ENCODE peak calls at places on chromosomes 6 and 20, in eight cellular contexts. U is psoas muscle, H is lower lobe of right lung, S is hepatocyte, K is A549, C is HCT116, M is OCI-LY7, L is SJSA1. A is an unnamed sample. For H3K4me1 and H3K9me3, the result is how much of the 10 kb centered on the place peaks cover.

GRCh38 chr6:137853569-137854213 is 13.4 kb upstream of the TNFAIP3 start:
- DNase-seq in U (no peak), H (no peak), S (no peak), K (no peak), C (peak), M (no peak), L (no peak), A (no peak)

GRCh38 chr6:75396005-75396800 is 97.4 kb downstream of the FILIP1 start:
- DNase-seq in U (no peak), H (no peak), S (no peak), K (no peak), C (no peak), M (no peak), L (no peak), A (no peak)

GRCh38 chr20:15992564-15992963 is 580.7 kb downstream of the KIF16B start:
- DNase-seq in U (no peak), H (no peak), S (no peak), K (no peak), C (no peak), M (no peak), L (peak), A (no peak)

GRCh38 chr6:161850572-161850971 is 576.7 kb upstream of the AGPAT4 start:
- DNase-seq in U (no peak), H (no peak), S (no peak), K (no peak), C (no peak), M (no peak), L (no peak), A (no peak)

GRCh38 chr20:1337441-1337840 is 8.5 kb upstream of the SDCBP2 start:
- DNase-seq in U (no peak), H (no peak), S (no peak), K (no peak), C (no peak), M (no peak), L (no peak), A (no peak)

GRCh38 chr6:137926207-137926731 is 59.2 kb downstream of the TNFAIP3 start:
- DNase-seq in U (peak), H (no peak), S (peak), K (no peak), C (peak), M (no peak), L (peak), A (peak)

GRCh38 chr6:169923468-169924464 is 172.3 kb downstream of the ERMARD start:
- DNase-seq in U (no peak), H (no peak), S (no peak), K (no peak), C (no peak), M (no peak), L (no peak), A (no peak)

GRCh38 chr20:57611605-57612311 is 8.5 kb downstream of the ZBP1 start:
- DNase-seq in U (no peak), H (peak), S (peak), K (no peak), C (no peak), M (no peak), L (no peak), A (no peak)

GRCh38 chr6:27503436-27504030 is 30.6 kb upstream of the ZNF184 start:
- DNase-seq in U (peak), H (no peak), S (peak), K (peak), C (peak), M (peak), L (peak), A (peak)

GRCh38 chr6:154460306-154461071 is 50.0 kb downstream of the CNKSR3 start:
- DNase-seq in U (no peak), H (no peak), S (no peak), K (no peak), C (no peak), M (no peak), L (peak), A (no peak)

GRCh38 chr6:31792741-31793140 is 2.8 kb downstream of the VARS1 start:
- DNase-seq in U (no peak), H (no peak), S (no peak), K (no peak), C (peak), M (no peak), L (no peak), A (no peak)

DNA sequence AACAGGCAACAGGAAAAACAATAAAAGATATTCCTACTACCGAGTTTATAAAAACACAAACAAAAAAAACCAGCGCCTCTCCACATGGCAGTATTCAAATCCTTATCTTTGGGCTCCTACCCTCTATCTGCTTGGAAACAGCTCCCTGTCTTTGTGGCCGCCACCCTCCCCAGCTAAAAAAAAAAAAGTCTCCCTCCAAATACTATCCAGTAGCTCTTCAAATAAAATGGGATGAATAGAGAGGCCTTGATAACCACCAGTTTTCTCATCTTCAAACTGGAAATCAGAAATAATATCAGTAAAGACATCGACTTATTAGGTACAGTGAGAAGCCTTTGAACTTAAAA is 96.2 kb downstream of the PSMG4 start:
- DNase-seq in U (no peak), H (no peak), S (no peak), K (no peak), C (no peak), M (no peak), L (no peak), A (no peak)
- H3K4me1 ChIP-seq in U (under half), H (under half), S (under half), K (under half), C (under half), M (half or more), L (under half), A (under half)

DNA sequence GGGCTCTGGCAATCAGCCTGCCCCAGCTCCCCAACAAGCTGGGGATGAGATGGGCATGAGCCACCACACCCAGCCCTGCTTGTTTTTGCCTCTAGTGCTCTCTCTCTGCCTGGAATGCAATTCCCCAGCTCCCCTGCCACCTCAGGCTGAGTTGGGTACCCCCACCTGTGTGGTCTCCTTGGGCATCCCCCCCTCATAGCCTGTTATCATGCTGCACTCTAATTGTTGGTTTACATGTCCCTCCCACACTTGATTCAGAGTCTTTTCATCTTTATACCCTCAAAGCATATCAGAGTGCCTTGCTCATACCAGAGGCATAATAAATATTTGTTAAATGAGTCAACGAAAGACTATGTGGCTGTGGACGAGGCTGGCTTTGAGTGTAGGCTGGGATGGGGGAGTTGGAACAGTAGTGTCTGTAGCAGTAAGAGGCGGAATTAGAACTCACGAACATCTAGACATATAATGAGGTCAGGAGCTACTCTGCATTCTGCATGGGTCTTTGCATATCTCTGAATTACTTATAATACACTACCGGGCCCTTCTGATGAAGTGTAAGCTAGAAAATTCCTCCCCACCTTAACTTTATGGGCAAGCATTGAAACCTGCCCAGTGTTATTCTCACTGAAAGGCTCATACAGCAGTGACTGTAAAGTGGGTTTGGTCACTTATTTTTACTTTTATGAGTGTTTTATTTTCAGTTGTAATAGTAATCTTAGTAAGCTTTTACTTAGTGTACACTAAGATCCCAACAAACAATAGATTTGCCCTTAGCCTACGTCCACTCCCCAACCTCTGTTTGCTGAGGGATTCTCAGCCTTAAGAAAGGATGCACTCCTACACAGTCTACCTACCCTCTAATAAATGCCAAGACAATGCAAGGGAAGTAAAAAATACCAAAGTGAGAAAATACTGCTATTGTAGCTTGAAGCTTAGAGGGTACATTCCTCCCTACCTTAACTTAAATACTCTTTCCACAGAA is 58.7 kb downstream of the EDN1 start:
- DNase-seq in U (no peak), H (peak), S (peak), K (peak), C (peak), M (no peak), L (peak), A (no peak)
- H3K9me3 ChIP-seq in U (under half), H (under half), S (under half), K (under half), C (under half), M (under half), L (under half), A (under half)

GRCh38 chr6:13697857-13698256 is 13.8 kb downstream of the RANBP9 start:
- DNase-seq in U (no peak), H (no peak), S (no peak), K (no peak), C (no peak), M (no peak), L (no peak), A (no peak)
- H3K4me1 ChIP-seq in U (half or more), H (under half), S (under half), K (under half), C (under half), M (under half), L (under half), A (under half)

DNA sequence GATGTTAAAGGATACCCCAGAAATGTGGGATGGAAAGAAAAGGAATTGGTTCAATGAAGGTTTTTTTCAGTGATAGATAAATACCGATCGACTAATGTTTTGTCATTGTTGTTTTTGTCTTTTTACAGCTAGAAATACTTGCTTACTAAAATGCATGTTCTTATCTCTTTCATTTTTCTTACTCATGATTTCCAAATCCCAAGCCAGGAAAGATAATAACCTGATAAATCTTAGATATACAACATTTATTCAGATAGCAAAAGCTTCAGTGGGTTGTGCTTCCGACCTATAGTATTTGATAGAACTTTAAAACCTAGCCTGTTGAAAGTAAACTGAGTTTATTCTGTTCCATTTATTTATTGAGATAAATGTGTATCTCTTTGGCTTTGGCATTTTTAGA is 187.5 kb downstream of the EDN1 start:
- DNase-seq in U (no peak), H (no peak), S (no peak), K (no peak), C (no peak), M (no peak), L (no peak), A (no peak)
- H3K9me3 ChIP-seq in U (under half), H (under half), S (under half), K (under half), C (under half), M (under half), L (under half), A (under half)

DNA sequence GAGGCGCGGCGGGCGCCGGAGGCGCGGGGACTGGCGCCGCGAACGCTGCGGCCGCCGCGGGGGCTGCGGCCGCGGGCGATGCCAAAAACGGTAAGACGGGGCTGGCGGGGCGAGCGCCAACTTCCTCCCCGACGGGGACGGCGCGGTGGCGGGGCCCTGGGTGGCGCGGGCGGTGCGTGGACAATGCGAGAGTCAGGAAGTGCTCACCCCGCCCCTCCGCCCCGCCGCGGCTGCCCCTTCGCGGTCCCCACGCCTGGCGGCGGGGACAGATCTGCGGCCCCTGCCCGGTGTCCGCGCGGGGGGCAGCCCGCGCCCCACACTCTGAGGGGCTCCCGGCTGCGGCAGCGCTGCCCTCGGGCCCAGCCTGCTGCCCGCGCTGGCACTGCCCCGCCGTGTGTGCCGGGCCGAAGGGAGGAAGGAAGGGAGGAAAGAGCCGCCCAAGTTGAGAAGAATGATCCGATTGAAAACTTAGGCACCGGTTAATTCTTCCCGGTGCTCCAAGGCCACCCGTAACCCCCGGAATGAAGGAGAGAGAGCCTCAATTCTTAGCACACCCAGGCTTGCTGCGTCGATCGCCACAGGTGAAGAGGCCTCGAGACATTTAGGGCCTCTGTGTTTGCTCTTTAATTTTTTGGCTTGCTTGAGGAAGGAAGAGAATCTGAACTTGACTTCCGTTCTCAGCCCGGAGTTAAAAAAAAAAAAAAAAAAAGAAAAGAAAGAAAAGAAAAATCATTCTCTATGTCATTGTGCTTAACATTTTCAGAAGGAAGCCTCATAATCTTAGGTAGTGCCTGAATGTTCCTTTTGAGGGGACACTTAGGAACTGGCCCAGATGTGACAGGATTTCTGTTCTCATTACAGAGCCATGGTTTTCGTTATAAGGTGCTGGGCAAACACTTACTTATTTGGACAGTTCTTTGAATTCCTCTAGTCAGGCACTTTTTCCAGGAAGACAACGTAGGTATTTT is 982 bp downstream of the HECA start:
- DNase-seq in U (peak), H (peak), S (peak), K (no peak), C (no peak), M (peak), L (peak), A (no peak)
- H3K4me1 ChIP-seq in U (under half), H (half or more), S (under half), K (under half), C (under half), M (under half), L (under half), A (under half)

GRCh38 chr6:48691420-48691819 is 580.4 kb upstream of the PTCHD4 start:
- DNase-seq in U (no peak), H (no peak), S (no peak), K (no peak), C (no peak), M (no peak), L (no peak), A (no peak)

DNA sequence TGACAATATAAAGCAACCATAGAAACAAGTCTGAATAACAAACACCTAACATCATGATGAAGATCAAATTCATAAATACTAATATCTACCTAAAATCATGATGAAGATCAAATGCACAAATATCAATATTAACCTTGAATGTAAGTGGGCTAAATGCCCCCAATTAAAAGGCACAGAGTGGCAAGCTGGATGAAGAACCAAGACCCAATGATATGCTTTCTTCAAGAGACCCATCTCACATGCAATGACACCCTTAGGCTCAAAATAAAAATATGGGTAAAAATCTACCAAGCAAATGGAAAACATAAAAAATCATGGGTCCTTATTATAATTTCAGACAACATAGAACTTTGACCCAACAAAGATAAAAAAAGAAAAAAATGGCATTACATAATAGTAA is 578.5 kb upstream of the PTCHD4 start:
- DNase-seq in U (no peak), H (no peak), S (no peak), K (no peak), C (no peak), M (no peak), L (no peak), A (no peak)
- H3K9me3 ChIP-seq in U (under half), H (under half), S (under half), K (under half), C (under half), M (under half), L (under half), A (under half)

A was measured in HAP-1.